ENCODE peak calls at places on chromosome 14, in seven cellular contexts. C is H9, A is PC-9, J is PC-3, E is keratinocyte, F is astrocyte, D is HepG2. V is an unnamed sample.

GRCh38 chr14:70706177-70706576 is 64.5 kb downstream of the TTC9 start:
- DNase-seq in C (no peak), A (no peak), J (no peak), E (no peak), F (no peak), D (peak; percentile 85), V (no peak)

GRCh38 chr14:103108749-103109207 is 14.3 kb downstream of the EXOC3L4 start:
- DNase-seq in C (peak; percentile 50), A (peak; percentile 70), J (no peak), E (no peak), F (peak; percentile 20), D (no peak), V (no peak)

GRCh38 chr14:88204221-88204620 is 118.8 kb downstream of the KCNK10 start:
- DNase-seq in C (no peak), A (no peak), J (peak; percentile 48), E (no peak), F (no peak), D (no peak), V (no peak)

GRCh38 chr14:59185676-59186075 is 2.8 kb upstream of the DAAM1 start:
- DNase-seq in C (no peak), A (no peak), J (no peak), E (no peak), F (no peak), D (no peak), V (no peak)

GRCh38 chr14:93234798-93235197 is 27.7 kb downstream of the UBR7 start:
- DNase-seq in C (no peak), A (peak; percentile 20), J (peak; percentile 94), E (peak; percentile 59), F (peak; percentile 88), D (no peak), V (no peak)

GRCh38 chr14:38111046-38111445 is 96.7 kb upstream of the SSTR1 start:
- DNase-seq in C (no peak), A (no peak), J (no peak), E (no peak), F (no peak), D (no peak), V (no peak)

GRCh38 chr14:67420102-67420739 is 8.3 kb upstream of the PLEK2 start:
- DNase-seq in C (peak; percentile 77), A (no peak), J (peak; percentile 47), E (no peak), F (no peak), D (peak; percentile 32), V (no peak)

GRCh38 chr14:29712586-29712985 is 215.1 kb downstream of the PRKD1 start:
- DNase-seq in C (no peak), A (no peak), J (no peak), E (no peak), F (no peak), D (no peak), V (no peak)

GRCh38 chr14:22159049-22159448 is 430.0 kb downstream of the DAD1 start:
- DNase-seq in C (no peak), A (peak; percentile 74), J (peak; percentile 71), E (peak; percentile 76), F (no peak), D (no peak), V (no peak)

GRCh38 chr14:92945959-92946846 is 23.3 kb downstream of the CHGA start:
- DNase-seq in C (no peak), A (peak; percentile 90), J (peak; percentile 80), E (no peak), F (peak; percentile 45), D (no peak), V (no peak)

GRCh38 chr14:28754209-28754985 is 12.2 kb upstream of the FOXG1 start:
- DNase-seq in C (peak; percentile 35), A (peak; percentile 20), J (peak; percentile 78), E (no peak), F (no peak), D (peak; percentile 77), V (peak; percentile 64)

GRCh38 chr14:94638961-94639817 is 27.0 kb downstream of the SERPINA3 start:
- DNase-seq in C (no peak), A (no peak), J (no peak), E (no peak), F (no peak), D (peak; percentile 48), V (no peak)

GRCh38 chr14:37903561-37904191 is 304.0 kb upstream of the SSTR1 start:
- DNase-seq in C (no peak), A (peak; percentile 1), J (peak; percentile 83), E (peak; percentile 7), F (peak; percentile 8), D (peak; percentile 75), V (peak; percentile 77)

GRCh38 chr14:92121207-92121669 is 268 bp downstream of the NDUFB1 start:
- DNase-seq in C (no peak), A (no peak), J (peak; percentile 12), E (no peak), F (peak; percentile 33), D (peak; percentile 4), V (peak; percentile 45)

GRCh38 chr14:35400707-35401421 is 3.7 kb downstream of the NFKBIA start:
- DNase-seq in C (no peak), A (no peak), J (no peak), E (no peak), F (no peak), D (peak; percentile 73), V (peak; percentile 35)

GRCh38 chr14:44352212-44352611 is 154.9 kb downstream of the FSCB start:
- DNase-seq in C (no peak), A (no peak), J (no peak), E (no peak), F (no peak), D (no peak), V (no peak)

GRCh38 chr14:104753528-104754212 is 723 bp downstream of the SIVA1 start:
- DNase-seq in C (no peak), A (no peak), J (peak; percentile 23), E (no peak), F (no peak), D (no peak), V (peak; percentile 43)

GRCh38 chr14:104582649-104583048 is 3.1 kb downstream of the C14orf180 start:
- DNase-seq in C (no peak), A (no peak), J (no peak), E (no peak), F (no peak), D (no peak), V (peak; percentile 74)

GRCh38 chr14:106459971-106460730 is 933.8 kb downstream of the TMEM121 start:
- DNase-seq in C (no peak), A (peak; percentile 2), J (no peak), E (no peak), F (no peak), D (no peak), V (no peak)

GRCh38 chr14:90871605-90872233 is 55.5 kb upstream of the TTC7B start:
- DNase-seq in C (no peak), A (no peak), J (peak; percentile 76), E (peak; percentile 60), F (peak; percentile 79), D (no peak), V (no peak)

GRCh38 chr14:102055181-102055901 is 31.5 kb downstream of the HSP90AA1 start:
- DNase-seq in C (peak; percentile 75), A (peak; percentile 92), J (no peak), E (no peak), F (peak; percentile 86), D (peak; percentile 18), V (peak; percentile 43)
- H2AFZ ChIP-seq in C (no peak overlapping the region), A (peak overlapping the region; percentile 8), J (no peak overlapping the region), E (no peak overlapping the region), F (no peak overlapping the region), D (no peak overlapping the region), V (no peak overlapping the region)

DNA sequence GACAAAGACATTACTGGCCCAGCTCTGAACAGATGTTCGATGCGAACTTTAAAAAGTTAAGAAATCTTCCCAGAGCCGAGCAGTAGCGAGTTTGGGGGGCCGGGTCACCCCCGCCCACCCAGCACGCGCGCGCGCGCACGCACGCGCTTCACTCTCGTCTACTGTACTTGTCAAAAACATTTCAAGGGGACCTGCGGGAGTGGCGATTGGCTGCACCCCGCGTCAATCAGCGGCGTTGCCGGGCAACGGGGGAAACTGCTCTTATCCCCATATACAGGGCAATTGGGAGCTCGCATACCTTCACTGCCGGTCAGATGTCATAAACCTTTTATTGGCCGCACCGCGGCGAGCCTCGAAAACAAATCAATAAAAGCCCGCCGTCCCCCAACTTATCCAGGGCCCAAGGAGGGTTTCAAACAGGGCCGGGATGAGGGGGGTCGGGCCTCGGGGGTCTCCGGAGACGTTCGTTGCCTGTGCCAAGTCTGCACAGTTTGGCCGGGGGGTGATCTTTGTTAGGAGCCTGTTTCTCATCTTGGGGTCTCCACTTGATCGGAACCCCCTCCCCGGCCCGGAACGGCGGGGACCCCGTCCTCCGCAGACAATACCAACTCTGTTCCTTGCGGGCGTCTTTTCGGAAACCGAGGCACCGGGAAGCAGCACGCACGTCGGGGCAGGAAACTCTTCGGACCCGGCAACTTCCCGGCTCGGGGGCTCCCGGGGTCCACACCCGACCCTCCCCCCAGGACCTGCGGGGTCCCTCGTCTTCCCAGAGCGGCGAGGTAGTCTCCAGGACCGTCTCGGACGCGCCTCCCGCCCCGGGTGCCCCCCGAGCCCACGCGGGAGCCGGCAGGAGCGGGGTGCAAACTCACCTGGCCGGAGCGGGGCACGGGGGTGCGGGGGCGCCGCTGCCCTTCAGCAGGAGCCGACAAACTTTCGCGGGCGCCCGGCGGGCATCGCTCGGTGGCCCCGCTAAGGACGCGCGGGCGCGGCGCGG is 734 bp downstream of the FOXN3 start:
- DNase-seq in C (peak; percentile 97), A (peak; percentile 85), J (peak; percentile 98), E (peak; percentile 85), F (peak; percentile 99), D (peak; percentile 96), V (peak; percentile 95)
- H2AFZ ChIP-seq in C (no peak overlapping the region), A (no peak overlapping the region), J (peak overlapping the region; percentile 84), E (peak overlapping the region; percentile 43), F (no peak overlapping the region), D (no peak overlapping the region), V (peak overlapping the region; percentile 79)

GRCh38 chr14:73477618-73478266 is 13.0 kb upstream of the RIOX1 start:
- DNase-seq in C (no peak), A (no peak), J (no peak), E (no peak), F (peak; percentile 74), D (no peak), V (no peak)

GRCh38 chr14:73476451-73476905 is 14.3 kb upstream of the RIOX1 start:
- DNase-seq in C (no peak), A (no peak), J (no peak), E (no peak), F (no peak), D (no peak), V (no peak)

GRCh38 chr14:73472182-73473114 is 14.1 kb upstream of the NUMB start:
- DNase-seq in C (no peak), A (no peak), J (peak; percentile 87), E (peak; percentile 54), F (peak; percentile 61), D (peak; percentile 64), V (peak; percentile 70)

GRCh38 chr14:73471582-73472181 is 13.3 kb upstream of the NUMB start:
- DNase-seq in C (no peak), A (no peak), J (no peak), E (no peak), F (no peak), D (no peak), V (no peak)

DNA sequence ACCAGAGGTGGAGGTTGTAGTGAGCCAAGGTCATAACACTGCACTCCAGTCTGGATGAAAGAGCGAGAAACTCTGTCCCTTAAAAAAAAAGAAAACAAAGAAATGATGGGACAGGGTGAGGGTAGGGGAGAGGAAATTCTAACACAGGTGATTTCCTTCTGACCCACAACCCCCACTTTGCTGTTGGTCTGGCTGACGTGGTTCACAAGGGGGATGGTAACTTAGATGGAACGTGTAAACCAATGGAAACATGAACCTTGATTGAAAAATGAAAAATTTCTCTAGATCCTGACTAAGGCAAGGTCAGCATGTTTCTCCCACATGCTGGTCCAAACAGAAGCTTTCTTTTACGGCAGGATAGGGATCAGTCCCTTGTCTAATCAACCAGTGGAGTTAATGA is 15.8 kb upstream of the RIOX1 start:
- DNase-seq in C (no peak), A (no peak), J (no peak), E (no peak), F (no peak), D (no peak), V (no peak)
- H2AFZ ChIP-seq in C (no peak overlapping the region), A (no peak overlapping the region), J (no peak overlapping the region), E (no peak overlapping the region), F (no peak overlapping the region), D (no peak overlapping the region), V (no peak overlapping the region)

GRCh38 chr14:61765225-61765943 is 3.2 kb downstream of the SNAPC1 start:
- DNase-seq in C (no peak), A (no peak), J (peak; percentile 88), E (no peak), F (peak; percentile 27), D (no peak), V (no peak)
- H2AFZ ChIP-seq in C (no peak overlapping the region), A (no peak overlapping the region), J (no peak overlapping the region), E (peak overlapping the region; percentile 14), F (no peak overlapping the region), D (no peak overlapping the region), V (peak overlapping the region; percentile 33)

V was measured in hepatocyte.